ENCODE peak calls at places on chromosomes 12 and 14, in four cellular contexts. T is fibroblast of mammary gland, K is mesenchymal stem cell, X is cardiac fibroblast. B is an unnamed sample.

GRCh38 chr14:105852378-105853088 is 326.1 kb downstream of the TMEM121 start:
- DNase-seq in T (no peak), K (no peak), X (no peak), B (no peak)

GRCh38 chr12:103205906-103206305 is 248.4 kb downstream of the ASCL1 start:
- DNase-seq in T (no peak), K (no peak), X (no peak), B (no peak)

GRCh38 chr12:127723236-127723635 is 543.7 kb upstream of the TMEM132C start:
- DNase-seq in T (no peak), K (no peak), X (no peak), B (no peak)

GRCh38 chr14:56854325-56854724 is 44.0 kb upstream of the OTX2 start:
- DNase-seq in T (no peak), K (no peak), X (no peak), B (no peak)

GRCh38 chr12:32027684-32028355 is 68.6 kb downstream of the RESF1 start:
- DNase-seq in T (no peak), K (no peak), X (no peak), B (no peak)

GRCh38 chr12:124979568-124979967 is 9.4 kb downstream of the DHX37 start:
- DNase-seq in T (no peak), K (no peak), X (no peak), B (no peak)

GRCh38 chr14:24297190-24297964 is 2.2 kb downstream of the DHRS1 start:
- DNase-seq in T (peak; percentile 20), K (peak; percentile 60), X (peak; percentile 39), B (no peak)

GRCh38 chr12:67280088-67280487 is 10.9 kb downstream of the CAND1 start:
- DNase-seq in T (no peak), K (no peak), X (no peak), B (no peak)

GRCh38 chr12:40144023-40144422 is 38.1 kb upstream of the SLC2A13 start:
- DNase-seq in T (no peak), K (no peak), X (no peak), B (no peak)

GRCh38 chr12:2382391-2383155 is 329.8 kb downstream of the CACNA1C start:
- DNase-seq in T (peak; percentile 67), K (peak; percentile 38), X (peak; percentile 21), B (no peak)

GRCh38 chr12:124315316-124315924 is 20.5 kb downstream of the RFLNA start:
- DNase-seq in T (no peak), K (no peak), X (no peak), B (no peak)

GRCh38 chr12:30696486-30696885 is 817 bp upstream of the IPO8 start:
- DNase-seq in T (no peak), K (no peak), X (no peak), B (no peak)

GRCh38 chr14:95527392-95528002 is 7.4 kb upstream of the GLRX5 start:
- DNase-seq in T (peak; percentile 88), K (peak; percentile 79), X (peak; percentile 90), B (peak; percentile 82)

GRCh38 chr14:67738740-67739504 is 37.2 kb downstream of the RDH12 start:
- DNase-seq in T (peak; percentile 100), K (peak; percentile 91), X (peak; percentile 99), B (peak; percentile 92)

GRCh38 chr12:121578230-121579189 is 2.3 kb downstream of the KDM2B start:
- DNase-seq in T (no peak), K (peak; percentile 50), X (peak; percentile 22), B (no peak)

GRCh38 chr14:75452324-75452723 is 24.5 kb downstream of the JDP2 start:
- DNase-seq in T (peak; percentile 46), K (no peak), X (peak; percentile 11), B (no peak)

DNA sequence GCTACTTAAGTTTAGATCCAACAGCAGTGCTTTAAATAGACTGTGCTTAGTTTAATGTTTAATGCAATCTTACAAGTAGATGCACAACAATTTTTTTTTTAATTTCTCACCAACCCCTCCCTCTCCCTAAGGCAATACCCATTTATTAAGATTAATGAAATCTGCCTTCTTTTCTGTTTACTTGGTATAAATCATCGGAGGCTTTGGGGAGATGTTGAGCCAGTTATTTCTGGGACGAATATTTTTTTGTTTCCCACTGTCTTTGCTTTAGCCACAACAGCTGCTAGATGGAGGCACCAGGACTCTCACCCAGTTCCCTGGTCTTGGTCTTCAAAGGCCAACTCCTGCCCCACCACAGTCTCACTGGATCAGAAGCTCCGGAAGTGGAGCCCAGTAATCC is 113.4 kb downstream of the PLXNC1 start:
- DNase-seq in T (no peak), K (no peak), X (no peak), B (no peak)
- H3K4me3 ChIP-seq in T (peak overlapping the region; percentile 71), K (no peak overlapping the region), X (peak overlapping the region; percentile 55), B (peak overlapping the region; percentile 46)

GRCh38 chr12:110126557-110126956 is 2.4 kb downstream of the IFT81 start:
- DNase-seq in T (no peak), K (no peak), X (no peak), B (no peak)
- H3K4me3 ChIP-seq in T (no peak overlapping the region), K (no peak overlapping the region), X (no peak overlapping the region), B (no peak overlapping the region)

GRCh38 chr14:63543826-63544320 is 696 bp upstream of the PPP2R5E start:
- DNase-seq in T (no peak), K (peak; percentile 22), X (peak; percentile 9), B (no peak)

GRCh38 chr14:63543000-63543825 is at the start of gene PPP2R5E:
- DNase-seq in T (peak; percentile 98), K (peak; percentile 99), X (peak; percentile 99), B (peak; percentile 98)

GRCh38 chr14:63542231-63542999 is 762 bp downstream of the PPP2R5E start:
- DNase-seq in T (no peak), K (peak; percentile 38), X (peak; percentile 26), B (no peak)

GRCh38 chr14:63545431-63545830 is 2.3 kb upstream of the PPP2R5E start:
- DNase-seq in T (no peak), K (no peak), X (no peak), B (no peak)

GRCh38 chr14:63544641-63545234 is 1.6 kb upstream of the PPP2R5E start:
- DNase-seq in T (peak; percentile 56), K (peak; percentile 22), X (peak; percentile 51), B (no peak)
- H3K4me3 ChIP-seq in T (peak overlapping the region; percentile 85), K (no peak overlapping the region), X (no peak overlapping the region), B (no peak overlapping the region)

DNA sequence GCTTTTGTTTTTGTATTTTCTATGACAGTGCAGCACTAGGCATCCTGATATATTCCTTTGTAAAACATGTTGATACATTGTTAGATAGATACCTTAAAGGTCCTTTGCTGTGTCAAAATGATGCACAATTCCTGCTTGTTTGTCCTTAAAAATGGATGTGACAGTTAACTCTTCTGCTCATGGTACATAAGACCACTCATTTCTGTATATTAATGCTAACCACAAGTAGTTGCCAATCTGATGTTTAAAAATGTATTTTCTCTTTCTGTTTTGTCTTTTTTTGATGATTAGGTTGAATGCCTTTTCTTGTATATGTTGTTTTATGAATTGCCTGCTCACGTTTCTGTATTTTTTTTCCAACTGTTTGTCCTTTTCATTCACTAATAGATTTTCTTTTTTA is 35.1 kb downstream of the ATF7IP start:
- DNase-seq in T (no peak), K (no peak), X (no peak), B (no peak)
- H3K4me3 ChIP-seq in T (no peak overlapping the region), K (no peak overlapping the region), X (no peak overlapping the region), B (no peak overlapping the region)

DNA sequence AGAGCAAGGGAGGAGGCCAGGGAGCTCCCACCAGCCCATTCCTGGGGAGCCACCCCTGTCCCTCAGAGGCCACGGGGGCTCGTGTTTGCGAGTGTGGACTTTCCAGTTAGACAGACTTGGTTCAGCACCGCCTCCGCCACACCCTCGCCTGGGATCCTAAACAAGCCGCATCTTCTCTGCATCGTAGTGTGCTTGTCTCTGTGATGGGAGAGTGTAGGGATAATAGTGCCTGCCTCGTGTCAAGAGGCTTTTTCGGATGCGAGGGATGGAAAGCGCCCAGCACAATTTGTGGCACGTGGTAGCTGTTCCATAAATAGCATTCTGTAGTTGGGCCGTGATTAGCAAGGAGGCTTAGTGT is 1.3 kb upstream of the PPP1R13B start:
- DNase-seq in T (no peak), K (no peak), X (no peak), B (no peak)
- H3K4me3 ChIP-seq in T (no peak overlapping the region), K (no peak overlapping the region), X (no peak overlapping the region), B (peak overlapping the region; percentile 78)

GRCh38 chr12:49188916-49189367 is at the start of gene TUBA1A:
- DNase-seq in T (peak; percentile 99), K (peak; percentile 100), X (peak; percentile 100), B (peak; percentile 98)

GRCh38 chr12:49187184-49187583 is 1.7 kb downstream of the TUBA1A start:
- DNase-seq in T (peak; percentile 68), K (peak; percentile 54), X (peak; percentile 62), B (peak; percentile 70)

GRCh38 chr12:49189731-49190314 is 943 bp upstream of the TUBA1A start:
- DNase-seq in T (no peak), K (no peak), X (peak; percentile 22), B (no peak)

GRCh38 chr12:49188205-49188915 is 520 bp downstream of the TUBA1A start:
- DNase-seq in T (peak; percentile 69), K (peak; percentile 79), X (peak; percentile 79), B (peak; percentile 85)

GRCh38 chr12:49190317-49190716 is 1.4 kb upstream of the TUBA1A start:
- DNase-seq in T (no peak), K (no peak), X (no peak), B (no peak)
- H3K4me3 ChIP-seq in T (no peak overlapping the region), K (no peak overlapping the region), X (no peak overlapping the region), B (no peak overlapping the region)

GRCh38 chr12:76768566-76768965 is 4.7 kb downstream of the ZDHHC17 start:
- DNase-seq in T (peak; percentile 23), K (no peak), X (peak; percentile 35), B (no peak)

GRCh38 chr12:76764856-76765255 is 941 bp downstream of the ZDHHC17 start:
- DNase-seq in T (peak; percentile 20), K (peak; percentile 43), X (peak; percentile 36), B (no peak)

GRCh38 chr12:76763746-76764675 is at the start of gene ZDHHC17:
- DNase-seq in T (peak; percentile 88), K (peak; percentile 93), X (peak; percentile 93), B (peak; percentile 88)

GRCh38 chr12:76766161-76766560 is 2.2 kb downstream of the ZDHHC17 start:
- DNase-seq in T (no peak), K (no peak), X (no peak), B (no peak)

DNA sequence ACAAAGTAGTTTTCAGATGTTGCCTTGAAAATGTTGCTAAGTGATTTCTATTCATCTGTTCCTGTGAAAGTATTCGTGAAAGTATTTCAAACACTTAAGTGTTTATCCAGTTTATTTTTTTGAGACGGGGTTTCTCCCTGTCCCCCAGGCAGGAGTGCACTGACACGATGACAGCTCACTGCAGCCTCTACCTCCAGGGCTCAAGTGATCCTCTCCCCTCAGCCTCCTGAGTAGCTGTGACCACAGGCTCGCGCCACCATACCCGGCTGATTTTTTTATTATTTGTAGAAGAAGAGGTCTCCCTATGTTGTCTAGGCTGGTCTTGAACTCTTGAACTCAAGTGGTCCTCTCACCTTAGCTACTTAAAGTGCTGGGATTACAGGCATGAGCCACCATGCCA is 1.7 kb downstream of the ZDHHC17 start:
- DNase-seq in T (no peak), K (no peak), X (no peak), B (no peak)
- H3K4me3 ChIP-seq in T (peak overlapping the region; percentile 96), K (no peak overlapping the region), X (no peak overlapping the region), B (no peak overlapping the region)